ENCODE peak calls at places on chromosomes 13 and 19, in nine cellular contexts. Y, K, H, W, E, Q, V, A and T are unnamed samples.

GRCh38 chr19:4430760-4431159 is 26.8 kb downstream of the UBXN6 start:
- DNase-seq in A (no peak), V (no peak), Q (no peak), Y (no peak), K (no peak), W (no peak), H (peak; percentile 28), E (no peak), T (no peak)

GRCh38 chr13:35927554-35927953 is 203.6 kb downstream of the DCLK1 start:
- DNase-seq in A (no peak), K (no peak), E (peak; percentile 78), Q (no peak), W (peak; percentile 91), Y (peak; percentile 15), V (peak; percentile 19), H (no peak), T (no peak)

GRCh38 chr13:52638929-52639328 is 3.3 kb upstream of the HNRNPA1L2 start:
- DNase-seq in W (no peak), K (no peak), H (no peak), A (no peak), V (no peak), Y (no peak), E (no peak), Q (no peak), T (no peak)

GRCh38 chr19:54011507-54012211 is 20.2 kb downstream of the CACNG6 start:
- DNase-seq in K (no peak), Y (no peak), A (no peak), Q (no peak), W (no peak), V (no peak), E (no peak), H (no peak), T (no peak)

GRCh38 chr13:26062853-26063444 is 11.1 kb upstream of the SHISA2 start:
- DNase-seq in K (peak; percentile 75), Y (peak; percentile 50), A (no peak), V (peak; percentile 71), H (no peak), W (peak; percentile 73), E (peak; percentile 23), Q (no peak), T (no peak)

GRCh38 chr13:47306991-47307390 is 410.1 kb upstream of the HTR2A start:
- DNase-seq in Y (no peak), W (peak; percentile 15), K (no peak), A (no peak), H (no peak), V (no peak), E (no peak), Q (no peak), T (no peak)

GRCh38 chr13:71867101-71867814 is at the start of gene DACH1:
- DNase-seq in E (peak; percentile 8), W (peak; percentile 8), H (peak; percentile 68), Y (no peak), K (peak; percentile 73), Q (no peak), V (peak; percentile 75), A (peak; percentile 19), T (no peak)

GRCh38 chr19:46428278-46429141 is at the start of gene PNMA8C:
- DNase-seq in V (no peak), W (no peak), A (peak; percentile 34), Q (no peak), K (peak; percentile 72), Y (no peak), H (peak; percentile 87), E (peak; percentile 25), T (no peak)

GRCh38 chr19:3360494-3361383 is 5.6 kb upstream of the NFIC start:
- DNase-seq in W (no peak), Q (peak; percentile 95), E (no peak), H (peak; percentile 90), K (peak; percentile 56), Y (no peak), A (no peak), V (peak; percentile 75), T (no peak)

GRCh38 chr13:104949840-104950805 is 1585.3 kb downstream of the EFNB2 start:
- DNase-seq in A (no peak), H (no peak), E (no peak), V (no peak), Y (no peak), W (no peak), Q (no peak), K (no peak), T (no peak)

GRCh38 chr13:107764012-107764411 is 451.3 kb downstream of the LIG4 start:
- DNase-seq in E (no peak), V (no peak), Q (no peak), H (no peak), Y (no peak), W (no peak), A (no peak), K (no peak), T (no peak)

GRCh38 chr13:45615501-45616101 is at the start of gene ERICH6B:
- DNase-seq in A (peak; percentile 63), Y (no peak), W (peak; percentile 6), H (no peak), V (no peak), Q (no peak), E (peak; percentile 3), K (peak; percentile 70), T (no peak)

GRCh38 chr13:52954838-52955237 is 73.8 kb upstream of the OLFM4 start:
- DNase-seq in W (no peak), V (no peak), E (no peak), A (no peak), H (no peak), Y (no peak), Q (no peak), K (no peak), T (no peak)

GRCh38 chr19:40815223-40815622 is 16.2 kb downstream of the EGLN2 start:
- DNase-seq in K (no peak), H (no peak), Y (no peak), A (no peak), W (no peak), E (no peak), Q (no peak), V (no peak), T (no peak)

GRCh38 chr13:111868716-111869115 is 198.2 kb upstream of the SOX1 start:
- DNase-seq in Q (no peak), Y (no peak), V (no peak), K (no peak), A (no peak), E (no peak), W (no peak), H (no peak), T (no peak)
- TF ChIP-seq CTCF in Q (no peak), Y (no peak), V (no peak), K (no peak), A (no peak), E (no peak), W (no peak), H (no peak), T (no peak)

DNA sequence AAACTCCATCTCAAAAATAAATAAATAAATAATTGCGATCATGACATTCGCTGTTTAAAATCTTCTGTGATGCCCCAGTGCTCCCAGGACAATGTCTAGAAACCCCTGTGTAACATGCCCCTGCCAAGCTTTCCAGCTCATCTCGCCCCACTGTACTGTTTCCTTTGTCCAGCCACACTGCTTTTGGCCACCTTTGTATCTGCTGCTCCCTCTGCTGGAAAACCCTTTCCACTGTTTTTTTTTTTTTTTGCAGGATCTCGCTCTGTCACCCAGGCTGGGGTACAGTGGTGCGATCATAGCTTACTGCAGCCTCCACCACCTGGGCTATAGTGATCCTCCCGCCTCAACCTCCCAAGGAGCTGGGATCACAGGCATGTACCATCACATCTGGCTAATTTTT is 7.5 kb downstream of the PLAUR start:
- DNase-seq in H (no peak), K (peak; percentile 44), Y (no peak), W (no peak), E (no peak), V (peak; percentile 42), Q (no peak), A (no peak), T (no peak)
- TF ChIP-seq CTCF in H (peak; percentile 41), K (peak; percentile 51), Y (peak; percentile 9), W (peak; percentile 45), E (peak; percentile 70), V (peak; percentile 58), Q (no peak), A (peak; percentile 53), T (peak; percentile 50)

GRCh38 chr19:18439910-18440237 is 1.9 kb upstream of the ISYNA1 start:
- DNase-seq in A (no peak), E (no peak), Q (no peak), K (no peak), Y (no peak), W (no peak), V (no peak), H (no peak), T (no peak)
- TF ChIP-seq CTCF in A (no peak), E (no peak), Q (no peak), K (no peak), Y (no peak), W (no peak), V (no peak), H (no peak), T (no peak)

GRCh38 chr13:114043421-114044053 is 69.7 kb upstream of the C13orf46 start:
- DNase-seq in A (no peak), V (peak; percentile 62), K (no peak), Y (no peak), Q (peak; percentile 93), W (peak; percentile 96), E (no peak), H (peak; percentile 71), T (no peak)
- TF ChIP-seq CTCF in A (no peak), V (no peak), K (peak; percentile 57), Y (no peak), Q (no peak), W (peak; percentile 42), E (no peak), H (no peak), T (no peak)

GRCh38 chr13:28678809-28679208 is 19.9 kb downstream of the POMP start:
- DNase-seq in Y (no peak), A (no peak), K (no peak), Q (no peak), E (no peak), H (no peak), W (no peak), V (peak; percentile 11), T (no peak)
- TF ChIP-seq CTCF in Y (no peak), A (peak; percentile 18), K (no peak), Q (no peak), E (peak; percentile 41), H (no peak), W (peak; percentile 21), V (no peak), T (no peak)

DNA sequence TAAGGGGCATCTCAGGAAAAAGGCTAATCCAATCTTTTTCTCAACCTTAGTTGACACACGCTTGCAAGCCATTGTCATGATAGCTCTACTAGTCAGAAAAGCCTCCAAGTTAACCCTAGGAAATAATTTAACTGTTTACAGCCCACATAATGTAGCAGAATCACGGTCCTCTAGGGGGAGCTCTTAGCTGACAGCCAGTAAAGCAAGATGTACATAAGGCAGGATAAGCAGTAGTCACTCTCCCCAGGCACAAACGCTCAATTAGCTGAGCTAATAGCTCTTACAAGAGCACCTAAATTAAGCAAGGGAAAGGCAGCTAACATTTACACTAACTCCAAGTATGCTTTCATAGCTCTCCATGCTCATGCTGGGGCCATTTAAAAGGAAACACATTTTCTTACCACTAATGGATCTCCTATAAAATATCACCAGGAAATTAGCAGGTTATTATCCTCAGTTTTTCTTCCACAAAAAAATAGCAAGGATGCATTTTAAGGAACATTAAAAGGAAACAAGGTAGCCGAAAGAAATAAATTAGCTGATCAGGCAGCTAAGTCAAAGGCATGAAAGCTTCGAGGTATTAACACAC is 33.7 kb upstream of the ZSCAN5A start:
- DNase-seq in K (no peak), W (no peak), E (no peak), Q (no peak), A (no peak), V (peak; percentile 45), Y (no peak), H (no peak), T (no peak)
- TF ChIP-seq CTCF in K (peak; percentile 37), W (peak; percentile 23), E (peak; percentile 68), Q (no peak), A (peak; percentile 30), V (peak; percentile 64), Y (peak; percentile 29), H (peak; percentile 30), T (no peak)

GRCh38 chr13:78604782-78605611 is 1.6 kb upstream of the POU4F1 start:
- DNase-seq in A (no peak), Y (no peak), V (peak; percentile 76), H (no peak), W (no peak), Q (no peak), K (no peak), E (no peak), T (no peak)
- TF ChIP-seq CTCF in A (peak; percentile 22), Y (no peak), V (no peak), H (no peak), W (no peak), Q (no peak), K (no peak), E (peak; percentile 16), T (no peak)